ENCODE peak calls at places on chromosomes 7 and 10, in five cellular contexts. W is NCI-H1092 treated with DMSO at 0.1 percent for 48 hours; L is BJ; X is effector CD4-positive, alpha-beta T cell; D is lower leg skin. K is an unnamed sample.

GRCh38 chr10:69955897-69956832 is 96.5 kb upstream of the MACROH2A2 start:
- DNase-seq in W (no peak), L (no peak), X (no peak), D (peak), K (no peak)

GRCh38 chr7:84105582-84105981 is 89.0 kb downstream of the SEMA3A start:
- DNase-seq in W (no peak), L (no peak), X (no peak), D (no peak), K (no peak)

GRCh38 chr10:73110345-73110849 is at the start of gene NUDT13:
- DNase-seq in W (no peak), L (no peak), X (peak), D (peak), K (peak)

GRCh38 chr10:5811387-5811821 is 1.8 kb downstream of the GDI2 start:
- DNase-seq in W (no peak), L (no peak), X (no peak), D (peak), K (peak)

GRCh38 chr7:47035522-47035921 is 546.4 kb downstream of the TNS3 start:
- DNase-seq in W (no peak), L (no peak), X (no peak), D (no peak), K (no peak)

GRCh38 chr7:113912881-113913280 is 5.9 kb downstream of the PPP1R3A start:
- DNase-seq in W (peak), L (no peak), X (no peak), D (no peak), K (no peak)

GRCh38 chr10:35446439-35446838 is 110.1 kb downstream of the CCNY start:
- DNase-seq in W (no peak), L (no peak), X (no peak), D (no peak), K (no peak)

GRCh38 chr7:138257459-138258193 is 181.4 kb downstream of the AKR1D1 start:
- DNase-seq in W (no peak), L (no peak), X (no peak), D (no peak), K (peak)

GRCh38 chr10:58870070-58870469 is 306.4 kb upstream of the PHYHIPL start:
- DNase-seq in W (no peak), L (no peak), X (no peak), D (no peak), K (no peak)

GRCh38 chr7:131327049-131327625 is 539 bp upstream of the MKLN1 start:
- DNase-seq in W (no peak), L (peak), X (peak), D (peak), K (peak)

GRCh38 chr10:71796749-71797405 is 23.6 kb upstream of the VSIR start:
- DNase-seq in W (no peak), L (no peak), X (no peak), D (no peak), K (no peak)

GRCh38 chr7:48760528-48761265 is 163.7 kb upstream of the CDC14C start:
- DNase-seq in W (no peak), L (no peak), X (no peak), D (no peak), K (no peak)